ENCODE peak calls at places on chromosomes 5 and 9, in seven cellular contexts. N is mammary epithelial cell; G is stimulated activated CD8-positive, alpha-beta memory T cell treated with anti-CD3 and anti-CD28 coated beads, Interleukin-7, amount 100 ng/mL, for 4 hours; K is GM20000; J is dermis blood vessel endothelial cell; X is left lung; U is stimulated activated CD4-positive, alpha-beta T cell treated with anti-CD3 and anti-CD28 coated beads, Interleukin-2, amount 100 ng/mL, for 4 hours. B is an unnamed sample.

GRCh38 chr9:88583901-88584596 is 49.1 kb downstream of the NXNL2 start:
- DNase-seq in U (no peak), N (peak), K (no peak), G (no peak), X (no peak), J (peak), B (no peak)

GRCh38 chr5:82753374-82753773 is 323.8 kb downstream of the TMEM167A start:
- DNase-seq in G (no peak), K (no peak), J (no peak), N (no peak), X (no peak), U (no peak), B (no peak)

GRCh38 chr9:106356924-106357323 is 506.0 kb upstream of the ZNF462 start:
- DNase-seq in J (no peak), N (no peak), U (no peak), X (no peak), K (no peak), G (no peak), B (no peak)

GRCh38 chr5:11251242-11251641 is 490.2 kb upstream of the DAP start:
- DNase-seq in J (no peak), G (no peak), K (no peak), X (no peak), N (peak), U (no peak), B (no peak)

GRCh38 chr5:81428866-81429265 is 34.9 kb upstream of the ACOT12 start:
- DNase-seq in K (no peak), U (no peak), N (peak), G (no peak), X (no peak), J (peak), B (no peak)

GRCh38 chr5:127340606-127341005 is 50.0 kb downstream of the MEGF10 start:
- DNase-seq in X (no peak), J (no peak), K (no peak), U (no peak), G (no peak), N (no peak), B (no peak)

GRCh38 chr9:132175431-132175830 is 13.6 kb downstream of the NTNG2 start:
- DNase-seq in G (no peak), J (no peak), N (no peak), X (no peak), K (no peak), U (no peak), B (no peak)

GRCh38 chr9:105908069-105908468 is 213.7 kb downstream of the TMEM38B start:
- DNase-seq in U (no peak), J (no peak), X (no peak), K (no peak), G (no peak), N (peak), B (no peak)

GRCh38 chr5:53031695-53032096 is 42.5 kb downstream of the ITGA2 start:
- DNase-seq in X (no peak), G (no peak), N (peak), K (no peak), U (no peak), J (peak), B (no peak)

GRCh38 chr5:157718529-157718928 is 12.7 kb upstream of the THG1L start:
- DNase-seq in X (no peak), J (peak), N (peak), K (peak), G (no peak), U (no peak), B (peak)

GRCh38 chr5:122253794-122254193 is 58.2 kb upstream of the SNCAIP start:
- DNase-seq in K (no peak), J (no peak), N (no peak), G (no peak), U (no peak), X (no peak), B (no peak)

GRCh38 chr5:88948746-88949600 is 66.0 kb upstream of the MEF2C start:
- DNase-seq in G (no peak), K (no peak), J (no peak), N (no peak), U (no peak), X (no peak), B (no peak)

GRCh38 chr5:65874241-65874640 is 52.1 kb upstream of the ERBIN start:
- DNase-seq in J (peak), X (no peak), K (no peak), G (no peak), N (peak), U (no peak), B (no peak)

GRCh38 chr5:179698935-179699639 is at the start of gene CANX:
- DNase-seq in U (no peak), G (no peak), J (no peak), N (no peak), K (no peak), X (no peak), B (no peak)

GRCh38 chr5:132808448-132808847 is 4.7 kb upstream of the SOWAHA start:
- DNase-seq in J (no peak), U (no peak), N (no peak), X (no peak), G (no peak), K (no peak), B (no peak)

GRCh38 chr9:136197930-136198604 is 6.9 kb downstream of the LHX3 start:
- DNase-seq in K (peak), U (no peak), J (no peak), X (no peak), N (no peak), G (no peak), B (no peak)

GRCh38 chr9:108022246-108022935 is 532.8 kb upstream of the KLF4 start:
- DNase-seq in N (peak), X (no peak), U (no peak), K (no peak), G (no peak), J (no peak), B (no peak)

GRCh38 chr5:134510970-134511795 is 14.3 kb upstream of the JADE2 start:
- DNase-seq in J (peak), X (no peak), N (peak), U (peak), G (peak), K (no peak), B (no peak)

GRCh38 chr5:178808886-178809285 is 50.9 kb upstream of the ZNF354B start:
- DNase-seq in N (no peak), U (no peak), J (no peak), K (no peak), G (no peak), X (no peak), B (no peak)

GRCh38 chr9:32590898-32591297 is 17.9 kb upstream of the NDUFB6 start:
- DNase-seq in U (no peak), J (no peak), X (no peak), N (peak), K (no peak), G (no peak), B (no peak)

GRCh38 chr5:146653560-146653959 is 137.6 kb upstream of the GPR151 start:
- DNase-seq in N (no peak), X (no peak), J (no peak), G (no peak), K (no peak), U (no peak), B (no peak)

GRCh38 chr9:114287763-114288232 is 35.1 kb upstream of the ORM1 start:
- DNase-seq in X (peak), G (no peak), U (no peak), N (no peak), K (no peak), J (no peak), B (no peak)

GRCh38 chr9:84322830-84323229 is 17.7 kb downstream of the SLC28A3 start:
- DNase-seq in U (no peak), J (peak), K (no peak), G (no peak), X (no peak), N (peak), B (no peak)

GRCh38 chr5:151602806-151603205 is 11.7 kb upstream of the FAT2 start:
- DNase-seq in N (no peak), G (no peak), J (no peak), X (no peak), K (no peak), U (no peak), B (no peak)